ENCODE peak calls at places on chromosomes 6 and 20, in six cellular contexts. One of them, this sample, is unnamed.

GRCh38 chr20:57947421-57948176 is 237.8 kb upstream of the PMEPA1 start:
- DNase-seq in CD4-positive, alpha-beta memory T cell: no peak
- DNase-seq in skeletal muscle cell: no peak
- DNase-seq in PC-3: no peak
- DNase-seq in A549: no peak
- DNase-seq in Peyer's patch: no peak
- DNase-seq in this sample: no peak

GRCh38 chr6:113635222-113635970 is 221.7 kb upstream of the MARCKS start:
- DNase-seq in CD4-positive, alpha-beta memory T cell: no peak
- DNase-seq in skeletal muscle cell: no peak
- DNase-seq in PC-3: no peak
- DNase-seq in A549: no peak
- DNase-seq in Peyer's patch: no peak
- DNase-seq in this sample: no peak

GRCh38 chr6:146017672-146018071 is 11.2 kb upstream of the GRM1 start:
- DNase-seq in CD4-positive, alpha-beta memory T cell: no peak
- DNase-seq in skeletal muscle cell: no peak
- DNase-seq in PC-3: no peak
- DNase-seq in A549: no peak
- DNase-seq in Peyer's patch: no peak
- DNase-seq in this sample: no peak

GRCh38 chr6:134466751-134467525 is 149.0 kb upstream of the SGK1 start:
- DNase-seq in CD4-positive, alpha-beta memory T cell: no peak
- DNase-seq in skeletal muscle cell: no peak
- DNase-seq in PC-3: peak
- DNase-seq in A549: peak
- DNase-seq in Peyer's patch: no peak
- DNase-seq in this sample: no peak

GRCh38 chr6:144362042-144363018 is 77.2 kb downstream of the UTRN start:
- DNase-seq in CD4-positive, alpha-beta memory T cell: no peak
- DNase-seq in skeletal muscle cell: no peak
- DNase-seq in PC-3: no peak
- DNase-seq in A549: peak
- DNase-seq in Peyer's patch: no peak
- DNase-seq in this sample: no peak

GRCh38 chr20:41361757-41362747 is 4.6 kb downstream of the EMILIN3 start:
- DNase-seq in CD4-positive, alpha-beta memory T cell: no peak
- DNase-seq in skeletal muscle cell: no peak
- DNase-seq in PC-3: no peak
- DNase-seq in A549: no peak
- DNase-seq in Peyer's patch: no peak
- DNase-seq in this sample: peak

GRCh38 chr20:496126-496696 is 33.9 kb upstream of the TBC1D20 start:
- DNase-seq in CD4-positive, alpha-beta memory T cell: no peak
- DNase-seq in skeletal muscle cell: no peak
- DNase-seq in PC-3: peak
- DNase-seq in A549: no peak
- DNase-seq in Peyer's patch: no peak
- DNase-seq in this sample: no peak

GRCh38 chr6:88374556-88374955 is 208.4 kb upstream of the CNR1 start:
- DNase-seq in CD4-positive, alpha-beta memory T cell: no peak
- DNase-seq in skeletal muscle cell: no peak
- DNase-seq in PC-3: no peak
- DNase-seq in A549: no peak
- DNase-seq in Peyer's patch: no peak
- DNase-seq in this sample: no peak

GRCh38 chr6:108170607-108171290 is 4.9 kb downstream of the NR2E1 start:
- DNase-seq in CD4-positive, alpha-beta memory T cell: no peak
- DNase-seq in skeletal muscle cell: no peak
- DNase-seq in PC-3: no peak
- DNase-seq in A549: no peak
- DNase-seq in Peyer's patch: no peak
- DNase-seq in this sample: no peak

GRCh38 chr20:20628314-20628713 is 84.1 kb downstream of the RALGAPA2 start:
- DNase-seq in CD4-positive, alpha-beta memory T cell: no peak
- DNase-seq in skeletal muscle cell: no peak
- DNase-seq in PC-3: no peak
- DNase-seq in A549: no peak
- DNase-seq in Peyer's patch: no peak
- DNase-seq in this sample: no peak

GRCh38 chr6:8958894-8959511 is 523.7 kb upstream of the SLC35B3 start:
- DNase-seq in CD4-positive, alpha-beta memory T cell: no peak
- DNase-seq in skeletal muscle cell: no peak
- DNase-seq in PC-3: peak
- DNase-seq in A549: peak
- DNase-seq in Peyer's patch: no peak
- DNase-seq in this sample: no peak

GRCh38 chr6:107730106-107730505 is 94.0 kb downstream of the SCML4 start:
- DNase-seq in CD4-positive, alpha-beta memory T cell: peak
- DNase-seq in skeletal muscle cell: no peak
- DNase-seq in PC-3: no peak
- DNase-seq in A549: no peak
- DNase-seq in Peyer's patch: peak
- DNase-seq in this sample: no peak

GRCh38 chr20:62390306-62391164 is 3.6 kb downstream of the RPS21 start:
- DNase-seq in CD4-positive, alpha-beta memory T cell: no peak
- DNase-seq in skeletal muscle cell: no peak
- DNase-seq in PC-3: no peak
- DNase-seq in A549: no peak
- DNase-seq in Peyer's patch: no peak
- DNase-seq in this sample: no peak

GRCh38 chr6:7050911-7051779 is 56.6 kb upstream of the RREB1 start:
- DNase-seq in CD4-positive, alpha-beta memory T cell: peak
- DNase-seq in skeletal muscle cell: peak
- DNase-seq in PC-3: peak
- DNase-seq in A549: peak
- DNase-seq in Peyer's patch: no peak
- DNase-seq in this sample: peak

GRCh38 chr20:38528167-38528566 is 52.8 kb upstream of the ADIG start:
- DNase-seq in CD4-positive, alpha-beta memory T cell: no peak
- DNase-seq in skeletal muscle cell: no peak
- DNase-seq in PC-3: no peak
- DNase-seq in A549: no peak
- DNase-seq in Peyer's patch: no peak
- DNase-seq in this sample: no peak

GRCh38 chr6:14975124-14975815 is 270.6 kb upstream of the JARID2 start:
- DNase-seq in CD4-positive, alpha-beta memory T cell: no peak
- DNase-seq in skeletal muscle cell: no peak
- DNase-seq in PC-3: no peak
- DNase-seq in A549: no peak
- DNase-seq in Peyer's patch: no peak
- DNase-seq in this sample: no peak

GRCh38 chr20:51022803-51023616 is at the start of gene KCNG1:
- DNase-seq in CD4-positive, alpha-beta memory T cell: no peak
- DNase-seq in skeletal muscle cell: no peak
- DNase-seq in PC-3: peak
- DNase-seq in A549: peak
- DNase-seq in Peyer's patch: peak
- DNase-seq in this sample: peak

GRCh38 chr20:33166533-33167113 is 1.3 kb upstream of the BPIFA2 start:
- DNase-seq in CD4-positive, alpha-beta memory T cell: no peak
- DNase-seq in skeletal muscle cell: no peak
- DNase-seq in PC-3: no peak
- DNase-seq in A549: no peak
- DNase-seq in Peyer's patch: no peak
- DNase-seq in this sample: no peak

GRCh38 chr20:31608256-31608980 is 3.3 kb downstream of the ID1 start:
- DNase-seq in CD4-positive, alpha-beta memory T cell: no peak
- DNase-seq in skeletal muscle cell: peak
- DNase-seq in PC-3: peak
- DNase-seq in A549: peak
- DNase-seq in Peyer's patch: no peak
- DNase-seq in this sample: peak

GRCh38 chr20:50580016-50580747 is 70.0 kb downstream of the PTPN1 start:
- DNase-seq in CD4-positive, alpha-beta memory T cell: no peak
- DNase-seq in skeletal muscle cell: no peak
- DNase-seq in PC-3: peak
- DNase-seq in A549: peak
- DNase-seq in Peyer's patch: peak
- DNase-seq in this sample: peak

GRCh38 chr6:19613678-19614077 is 223.5 kb upstream of the ID4 start:
- DNase-seq in CD4-positive, alpha-beta memory T cell: no peak
- DNase-seq in skeletal muscle cell: no peak
- DNase-seq in PC-3: peak
- DNase-seq in A549: peak
- DNase-seq in Peyer's patch: no peak
- DNase-seq in this sample: no peak

GRCh38 chr6:169248521-169248971 is 5.1 kb downstream of the THBS2 start:
- DNase-seq in CD4-positive, alpha-beta memory T cell: no peak
- DNase-seq in skeletal muscle cell: no peak
- DNase-seq in PC-3: no peak
- DNase-seq in A549: no peak
- DNase-seq in Peyer's patch: no peak
- DNase-seq in this sample: no peak

GRCh38 chr6:169249057-169249456 is 4.6 kb downstream of the THBS2 start:
- DNase-seq in CD4-positive, alpha-beta memory T cell: no peak
- DNase-seq in skeletal muscle cell: no peak
- DNase-seq in PC-3: no peak
- DNase-seq in A549: no peak
- DNase-seq in Peyer's patch: no peak
- DNase-seq in this sample: no peak

GRCh38 chr6:169246445-169246844 is 7.2 kb downstream of the THBS2 start:
- DNase-seq in CD4-positive, alpha-beta memory T cell: no peak
- DNase-seq in skeletal muscle cell: no peak
- DNase-seq in PC-3: no peak
- DNase-seq in A549: no peak
- DNase-seq in Peyer's patch: no peak
- DNase-seq in this sample: no peak

GRCh38 chr6:169247419-169247818 is 6.2 kb downstream of the THBS2 start:
- DNase-seq in CD4-positive, alpha-beta memory T cell: no peak
- DNase-seq in skeletal muscle cell: no peak
- DNase-seq in PC-3: no peak
- DNase-seq in A549: no peak
- DNase-seq in Peyer's patch: no peak
- DNase-seq in this sample: no peak

DNA sequence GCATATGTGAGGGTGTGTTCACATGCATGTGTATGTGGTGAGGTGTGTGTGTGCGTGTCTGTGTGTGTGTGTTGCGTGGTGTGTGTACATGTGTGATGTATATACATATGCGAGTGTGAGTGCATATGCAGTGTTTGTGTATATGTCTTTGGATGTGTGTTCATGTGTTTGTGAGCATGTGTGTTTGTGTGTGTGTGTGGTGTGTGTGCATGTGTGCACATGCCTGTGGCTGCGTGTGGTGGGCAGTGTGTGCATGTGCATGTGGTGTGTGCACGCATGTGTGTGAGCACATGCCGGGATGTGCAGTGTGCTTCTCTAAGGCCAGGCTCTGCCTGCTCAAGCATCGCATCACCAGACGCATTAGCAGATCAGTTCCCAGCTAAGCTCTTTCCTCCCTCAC is 5.7 kb downstream of the THBS2 start:
- DNase-seq in CD4-positive, alpha-beta memory T cell: no peak
- DNase-seq in skeletal muscle cell: no peak
- DNase-seq in PC-3: no peak
- DNase-seq in A549: no peak
- DNase-seq in Peyer's patch: no peak
- DNase-seq in this sample: no peak
- H3K4me3 ChIP-seq in CD4-positive, alpha-beta memory T cell: no peak
- H3K4me3 ChIP-seq in skeletal muscle cell: no peak
- H3K4me3 ChIP-seq in PC-3: no peak
- H3K4me3 ChIP-seq in A549: no peak
- H3K4me3 ChIP-seq in Peyer's patch: no peak
- H3K4me3 ChIP-seq in this sample: no peak

GRCh38 chr20:3160418-3160817 is 753 bp upstream of the FASTKD5 start:
- DNase-seq in CD4-positive, alpha-beta memory T cell: no peak
- DNase-seq in skeletal muscle cell: no peak
- DNase-seq in PC-3: no peak
- DNase-seq in A549: no peak
- DNase-seq in Peyer's patch: no peak
- DNase-seq in this sample: no peak
- H3K4me3 ChIP-seq in CD4-positive, alpha-beta memory T cell: no peak
- H3K4me3 ChIP-seq in skeletal muscle cell: no peak
- H3K4me3 ChIP-seq in PC-3: peak
- H3K4me3 ChIP-seq in A549: peak
- H3K4me3 ChIP-seq in Peyer's patch: peak
- H3K4me3 ChIP-seq in this sample: peak

GRCh38 chr6:138161434-138162103 is at the start of gene ARFGEF3:
- DNase-seq in CD4-positive, alpha-beta memory T cell: peak
- DNase-seq in skeletal muscle cell: no peak
- DNase-seq in PC-3: peak
- DNase-seq in A549: peak
- DNase-seq in Peyer's patch: no peak
- DNase-seq in this sample: peak
- H3K4me3 ChIP-seq in CD4-positive, alpha-beta memory T cell: peak
- H3K4me3 ChIP-seq in skeletal muscle cell: peak
- H3K4me3 ChIP-seq in PC-3: peak
- H3K4me3 ChIP-seq in A549: peak
- H3K4me3 ChIP-seq in Peyer's patch: peak
- H3K4me3 ChIP-seq in this sample: peak

GRCh38 chr20:43948455-43948854 is 33.8 kb downstream of the TOX2 start:
- DNase-seq in CD4-positive, alpha-beta memory T cell: no peak
- DNase-seq in skeletal muscle cell: no peak
- DNase-seq in PC-3: no peak
- DNase-seq in A549: no peak
- DNase-seq in Peyer's patch: no peak
- DNase-seq in this sample: no peak

GRCh38 chr20:43947316-43947710 is 32.7 kb downstream of the TOX2 start:
- DNase-seq in CD4-positive, alpha-beta memory T cell: no peak
- DNase-seq in skeletal muscle cell: no peak
- DNase-seq in PC-3: no peak
- DNase-seq in A549: no peak
- DNase-seq in Peyer's patch: no peak
- DNase-seq in this sample: no peak

GRCh38 chr20:43946659-43947315 is 32.1 kb downstream of the TOX2 start:
- DNase-seq in CD4-positive, alpha-beta memory T cell: no peak
- DNase-seq in skeletal muscle cell: no peak
- DNase-seq in PC-3: no peak
- DNase-seq in A549: no peak
- DNase-seq in Peyer's patch: no peak
- DNase-seq in this sample: no peak

GRCh38 chr20:43949248-43949647 is 34.6 kb downstream of the TOX2 start:
- DNase-seq in CD4-positive, alpha-beta memory T cell: no peak
- DNase-seq in skeletal muscle cell: no peak
- DNase-seq in PC-3: no peak
- DNase-seq in A549: no peak
- DNase-seq in Peyer's patch: no peak
- DNase-seq in this sample: no peak

DNA sequence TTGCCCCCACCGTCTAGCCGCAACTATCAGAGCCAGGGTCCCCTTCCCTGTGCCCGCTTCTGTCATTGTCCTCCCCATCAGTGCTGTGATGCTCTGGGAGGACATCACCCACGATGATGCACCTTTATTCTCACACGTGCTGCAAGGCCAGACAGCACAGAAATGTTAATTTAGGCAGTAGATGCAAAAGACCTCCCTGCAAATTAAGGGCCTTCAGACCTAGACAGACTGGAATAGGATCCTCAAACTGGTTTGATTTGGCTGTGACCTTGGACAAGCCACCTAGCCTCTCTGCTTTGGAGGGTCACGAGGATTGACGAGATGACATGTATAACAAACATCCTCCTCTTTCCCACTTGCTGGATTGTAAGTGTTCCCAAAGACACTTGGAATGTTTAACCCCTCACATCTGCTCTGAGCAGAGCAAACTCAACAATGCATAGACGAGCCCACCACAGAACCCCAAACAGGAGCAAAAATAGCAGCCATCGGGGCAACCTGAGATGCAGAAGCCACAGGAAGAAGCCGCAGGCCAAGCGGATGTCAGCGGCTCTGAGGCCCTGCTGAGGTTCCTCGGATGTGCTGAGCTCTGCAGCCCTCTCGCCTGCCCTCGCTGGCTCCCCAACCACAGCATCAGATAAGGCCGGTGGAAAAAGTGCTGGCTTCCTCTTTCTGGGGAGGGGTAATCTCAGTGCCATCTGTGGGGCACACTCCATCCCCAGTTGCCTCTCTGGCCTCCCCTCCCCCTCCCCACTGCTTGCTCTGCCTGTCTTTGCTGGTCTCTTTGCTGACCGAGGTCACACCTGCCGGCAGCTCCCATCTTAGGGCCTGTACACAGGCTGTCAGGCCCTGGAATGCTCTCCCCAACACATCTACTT is 35.3 kb downstream of the TOX2 start:
- DNase-seq in CD4-positive, alpha-beta memory T cell: peak
- DNase-seq in skeletal muscle cell: no peak
- DNase-seq in PC-3: no peak
- DNase-seq in A549: no peak
- DNase-seq in Peyer's patch: peak
- DNase-seq in this sample: peak
- H3K4me3 ChIP-seq in CD4-positive, alpha-beta memory T cell: peak
- H3K4me3 ChIP-seq in skeletal muscle cell: no peak
- H3K4me3 ChIP-seq in PC-3: no peak
- H3K4me3 ChIP-seq in A549: no peak
- H3K4me3 ChIP-seq in Peyer's patch: no peak
- H3K4me3 ChIP-seq in this sample: no peak